ENCODE peak calls at places on chromosomes 4 and X, in ten cellular contexts. M, A, L, I, U, F, H, X, E and C are unnamed samples.

GRCh38 chr4:133152801-133153526 is 3.9 kb downstream of the PCDH10 start:
- DNase-seq in A (no peak), X (no peak), L (no peak), F (no peak), E (no peak), I (no peak), U (no peak), H (peak), M (no peak), C (no peak)

GRCh38 chr4:156971168-156971601 is 414 bp downstream of the PDGFC start:
- DNase-seq in I (no peak), H (no peak), U (no peak), F (no peak), X (no peak), L (no peak), E (peak), A (peak), M (peak), C (no peak)

GRCh38 chr4:180521181-180521580 is 1722.0 kb upstream of the TENM3 start:
- DNase-seq in H (no peak), F (no peak), I (no peak), U (no peak), M (no peak), A (no peak), X (no peak), L (no peak), E (no peak), C (no peak)

GRCh38 chr4:47598320-47598719 is 113.2 kb downstream of the ATP10D start:
- DNase-seq in I (no peak), F (no peak), X (no peak), U (no peak), A (no peak), E (no peak), H (no peak), M (no peak), L (no peak), C (no peak)

GRCh38 chrX:51825432-51825831 is 68.0 kb upstream of the MAGED1 start:
- DNase-seq in L (no peak), M (no peak), A (no peak), X (no peak), E (no peak), U (no peak), I (no peak), H (no peak), F (no peak), C (peak)

GRCh38 chrX:129655547-129656248 is 942 bp upstream of the APLN start:
- DNase-seq in U (no peak), H (no peak), I (no peak), M (no peak), A (no peak), X (no peak), F (no peak), E (no peak), L (no peak), C (peak)

GRCh38 chrX:920234-920799 is 289.7 kb downstream of the SHOX start:
- DNase-seq in H (peak), F (no peak), X (no peak), A (no peak), E (peak), M (no peak), L (no peak), I (no peak), U (no peak), C (no peak)

GRCh38 chr4:187307131-187307530 is 583.5 kb upstream of the FAT1 start:
- DNase-seq in H (no peak), X (no peak), A (no peak), U (no peak), E (no peak), M (no peak), I (no peak), L (no peak), F (no peak), C (no peak)

GRCh38 chrX:115192244-115192700 is 3.1 kb downstream of the RBMXL3 start:
- DNase-seq in E (no peak), L (no peak), F (no peak), X (no peak), I (no peak), A (no peak), M (no peak), H (no peak), U (no peak), C (no peak)

GRCh38 chrX:4547218-4547836 is 833.9 kb upstream of the PRKX start:
- DNase-seq in X (peak), A (peak), M (peak), L (peak), U (peak), E (no peak), F (no peak), H (peak), I (no peak), C (peak)

GRCh38 chrX:144006811-144007210 is 122.9 kb downstream of the UBE2NL start:
- DNase-seq in F (no peak), L (no peak), A (no peak), X (no peak), E (no peak), I (no peak), M (no peak), U (no peak), H (peak), C (no peak)

GRCh38 chr4:41644288-41644914 is 104.1 kb downstream of the PHOX2B start:
- DNase-seq in F (peak), X (peak), H (peak), I (no peak), M (peak), U (no peak), E (peak), L (no peak), A (peak), C (no peak)

GRCh38 chr4:52611030-52611555 is 48.0 kb downstream of the USP46 start:
- DNase-seq in X (no peak), H (no peak), F (no peak), U (no peak), L (no peak), M (no peak), E (no peak), A (no peak), I (no peak), C (no peak)

GRCh38 chr4:24765331-24765990 is 29.9 kb upstream of the SOD3 start:
- DNase-seq in E (no peak), U (no peak), I (no peak), M (no peak), A (no peak), L (no peak), H (peak), X (no peak), F (no peak), C (no peak)

GRCh38 chrX:148871422-148872152 is 371.2 kb downstream of the AFF2 start:
- DNase-seq in E (no peak), H (peak), M (no peak), F (no peak), A (no peak), U (no peak), L (no peak), I (no peak), X (no peak), C (no peak)

GRCh38 chrX:129359269-129359668 is 164.0 kb downstream of the SMARCA1 start:
- DNase-seq in H (peak), A (no peak), L (no peak), F (no peak), M (no peak), I (no peak), X (no peak), U (no peak), E (no peak), C (no peak)

GRCh38 chr4:164572877-164573279 is 181.1 kb upstream of the SMIM31 start:
- DNase-seq in X (no peak), I (no peak), U (no peak), F (no peak), A (no peak), L (no peak), E (no peak), H (peak), M (no peak), C (no peak)

GRCh38 chrX:14064632-14065432 is 35.1 kb upstream of the GEMIN8 start:
- DNase-seq in F (no peak), E (no peak), M (no peak), L (no peak), I (no peak), A (no peak), U (no peak), X (no peak), H (no peak), C (no peak)

GRCh38 chr4:71907782-71908181 is 123.9 kb upstream of the GC start:
- DNase-seq in I (no peak), X (no peak), U (no peak), E (no peak), H (no peak), F (no peak), L (no peak), A (no peak), M (no peak), C (no peak)

GRCh38 chr4:3320361-3321023 is 27.7 kb downstream of the RGS12 start:
- DNase-seq in U (no peak), A (no peak), H (no peak), X (no peak), M (no peak), I (no peak), E (peak), L (no peak), F (no peak), C (no peak)

GRCh38 chr4:113738251-113738650 is 23.3 kb downstream of the CAMK2D start:
- DNase-seq in I (no peak), H (peak), F (no peak), U (no peak), M (no peak), X (no peak), A (no peak), L (no peak), E (no peak), C (no peak)

GRCh38 chr4:148214529-148215166 is 227.6 kb downstream of the NR3C2 start:
- DNase-seq in F (no peak), H (peak), X (no peak), L (no peak), I (no peak), M (no peak), U (no peak), A (no peak), E (peak), C (no peak)

GRCh38 chr4:139416073-139416673 is 37.7 kb upstream of the RAB33B start:
- DNase-seq in E (no peak), F (no peak), A (no peak), M (peak), X (no peak), U (no peak), H (peak), I (no peak), L (no peak), C (peak)

GRCh38 chr4:2805712-2806391 is 13.0 kb downstream of the SH3BP2 start:
- DNase-seq in M (no peak), I (no peak), A (no peak), X (no peak), L (no peak), H (no peak), U (no peak), E (no peak), F (peak), C (no peak)

GRCh38 chrX:49165901-49166881 is 3.6 kb downstream of the MAGIX start:
- DNase-seq in F (peak), H (peak), M (peak), I (peak), U (peak), E (peak), A (peak), L (peak), X (peak), C (peak)

GRCh38 chr4:1676605-1677525 is 7.2 kb downstream of the FAM53A start:
- DNase-seq in M (no peak), I (no peak), A (no peak), X (no peak), L (no peak), U (no peak), F (peak), E (no peak), H (no peak), C (no peak)

GRCh38 chr4:18075823-18076433 is 54.4 kb upstream of the LCORL start:
- DNase-seq in E (no peak), U (peak), I (no peak), X (no peak), H (peak), A (no peak), L (no peak), M (peak), F (peak), C (peak)

GRCh38 chr4:94961420-94961819 is 203.7 kb downstream of the BMPR1B start:
- DNase-seq in X (no peak), F (no peak), E (no peak), M (no peak), L (no peak), U (no peak), A (no peak), I (no peak), H (peak), C (no peak)

GRCh38 chr4:1082215-1083182 is 30.9 kb downstream of the RNF212 start:
- DNase-seq in M (no peak), A (no peak), L (no peak), U (no peak), F (peak), I (no peak), H (peak), X (no peak), E (peak), C (no peak)

GRCh38 chr4:155734065-155734464 is 24.8 kb upstream of the GUCY1B1 start:
- DNase-seq in A (no peak), U (no peak), X (no peak), E (no peak), L (no peak), F (no peak), M (no peak), I (no peak), H (peak), C (no peak)

GRCh38 chr4:183876268-183876934 is 28.7 kb upstream of the STOX2 start:
- DNase-seq in L (no peak), H (peak), M (peak), U (no peak), I (no peak), A (peak), X (no peak), E (peak), F (peak), C (no peak)

GRCh38 chr4:74376888-74377483 is 12.0 kb downstream of the EREG start:
- DNase-seq in I (no peak), L (no peak), E (no peak), A (no peak), U (no peak), F (no peak), M (peak), H (peak), X (no peak), C (peak)

GRCh38 chrX:97909245-97909644 is 1025.5 kb downstream of the RPA4 start:
- DNase-seq in U (no peak), L (no peak), H (no peak), X (no peak), A (no peak), M (no peak), E (no peak), F (no peak), I (no peak), C (peak)

GRCh38 chrX:18360867-18361266 is 6.4 kb upstream of the SCML2 start:
- DNase-seq in A (no peak), L (no peak), F (no peak), X (no peak), U (no peak), I (no peak), M (no peak), H (peak), E (no peak), C (no peak)